ENCODE peak calls at places on chromosomes 3 and 15, in eight cellular contexts. One of them, this sample, is unnamed.

GRCh38 chr15:85564686-85565085 is 184.3 kb downstream of the AKAP13 start:
- DNase-seq in GM12865: no peak
- DNase-seq in stimulated activated CD8-positive, alpha-beta memory T cell treated with anti-CD3 and anti-CD28 coated beads, Interleukin-15, amount 100 ng/mL, for 24 hours: no peak
- DNase-seq in iris pigment epithelial cell: peak
- DNase-seq in kidney glomerular epithelial cell: no peak
- DNase-seq in HS-27A: no peak
- DNase-seq in NCI-H1092: no peak
- DNase-seq in HuH-7.5: no peak
- DNase-seq in this sample: no peak

GRCh38 chr3:54320376-54320775 is 198.0 kb downstream of the CACNA2D3 start:
- DNase-seq in GM12865: no peak
- DNase-seq in stimulated activated CD8-positive, alpha-beta memory T cell treated with anti-CD3 and anti-CD28 coated beads, Interleukin-15, amount 100 ng/mL, for 24 hours: no peak
- DNase-seq in iris pigment epithelial cell: no peak
- DNase-seq in kidney glomerular epithelial cell: no peak
- DNase-seq in HS-27A: no peak
- DNase-seq in NCI-H1092: no peak
- DNase-seq in HuH-7.5: no peak
- DNase-seq in this sample: no peak

GRCh38 chr15:74396445-74397238 is 29.2 kb upstream of the CYP11A1 start:
- DNase-seq in GM12865: peak
- DNase-seq in stimulated activated CD8-positive, alpha-beta memory T cell treated with anti-CD3 and anti-CD28 coated beads, Interleukin-15, amount 100 ng/mL, for 24 hours: no peak
- DNase-seq in iris pigment epithelial cell: peak
- DNase-seq in kidney glomerular epithelial cell: peak
- DNase-seq in HS-27A: peak
- DNase-seq in NCI-H1092: no peak
- DNase-seq in HuH-7.5: peak
- DNase-seq in this sample: peak

GRCh38 chr15:88908123-88908522 is 5.1 kb downstream of the MFGE8 start:
- DNase-seq in GM12865: no peak
- DNase-seq in stimulated activated CD8-positive, alpha-beta memory T cell treated with anti-CD3 and anti-CD28 coated beads, Interleukin-15, amount 100 ng/mL, for 24 hours: no peak
- DNase-seq in iris pigment epithelial cell: no peak
- DNase-seq in kidney glomerular epithelial cell: no peak
- DNase-seq in HS-27A: no peak
- DNase-seq in NCI-H1092: no peak
- DNase-seq in HuH-7.5: no peak
- DNase-seq in this sample: no peak

GRCh38 chr15:60001642-60002527 is 2.2 kb upstream of the FOXB1 start:
- DNase-seq in GM12865: no peak
- DNase-seq in stimulated activated CD8-positive, alpha-beta memory T cell treated with anti-CD3 and anti-CD28 coated beads, Interleukin-15, amount 100 ng/mL, for 24 hours: no peak
- DNase-seq in iris pigment epithelial cell: no peak
- DNase-seq in kidney glomerular epithelial cell: no peak
- DNase-seq in HS-27A: no peak
- DNase-seq in NCI-H1092: no peak
- DNase-seq in HuH-7.5: no peak
- DNase-seq in this sample: no peak

GRCh38 chr15:74312445-74313007 is 54.9 kb downstream of the CYP11A1 start:
- DNase-seq in GM12865: no peak
- DNase-seq in stimulated activated CD8-positive, alpha-beta memory T cell treated with anti-CD3 and anti-CD28 coated beads, Interleukin-15, amount 100 ng/mL, for 24 hours: no peak
- DNase-seq in iris pigment epithelial cell: no peak
- DNase-seq in kidney glomerular epithelial cell: no peak
- DNase-seq in HS-27A: no peak
- DNase-seq in NCI-H1092: peak
- DNase-seq in HuH-7.5: no peak
- DNase-seq in this sample: no peak

GRCh38 chr3:111758642-111759041 is 100.4 kb upstream of the PHLDB2 start:
- DNase-seq in GM12865: no peak
- DNase-seq in stimulated activated CD8-positive, alpha-beta memory T cell treated with anti-CD3 and anti-CD28 coated beads, Interleukin-15, amount 100 ng/mL, for 24 hours: no peak
- DNase-seq in iris pigment epithelial cell: peak
- DNase-seq in kidney glomerular epithelial cell: no peak
- DNase-seq in HS-27A: no peak
- DNase-seq in NCI-H1092: no peak
- DNase-seq in HuH-7.5: no peak
- DNase-seq in this sample: peak

GRCh38 chr3:33030802-33031201 is 66.1 kb downstream of the GLB1 start:
- DNase-seq in GM12865: peak
- DNase-seq in stimulated activated CD8-positive, alpha-beta memory T cell treated with anti-CD3 and anti-CD28 coated beads, Interleukin-15, amount 100 ng/mL, for 24 hours: no peak
- DNase-seq in iris pigment epithelial cell: no peak
- DNase-seq in kidney glomerular epithelial cell: no peak
- DNase-seq in HS-27A: no peak
- DNase-seq in NCI-H1092: no peak
- DNase-seq in HuH-7.5: peak
- DNase-seq in this sample: no peak

GRCh38 chr3:107999215-107999775 is 91.5 kb downstream of the CD47 start:
- DNase-seq in GM12865: no peak
- DNase-seq in stimulated activated CD8-positive, alpha-beta memory T cell treated with anti-CD3 and anti-CD28 coated beads, Interleukin-15, amount 100 ng/mL, for 24 hours: no peak
- DNase-seq in iris pigment epithelial cell: peak
- DNase-seq in kidney glomerular epithelial cell: peak
- DNase-seq in HS-27A: no peak
- DNase-seq in NCI-H1092: no peak
- DNase-seq in HuH-7.5: no peak
- DNase-seq in this sample: peak

GRCh38 chr3:81492048-81492447 is 269.4 kb downstream of the GBE1 start:
- DNase-seq in GM12865: no peak
- DNase-seq in stimulated activated CD8-positive, alpha-beta memory T cell treated with anti-CD3 and anti-CD28 coated beads, Interleukin-15, amount 100 ng/mL, for 24 hours: no peak
- DNase-seq in iris pigment epithelial cell: peak
- DNase-seq in kidney glomerular epithelial cell: no peak
- DNase-seq in HS-27A: no peak
- DNase-seq in NCI-H1092: no peak
- DNase-seq in HuH-7.5: no peak
- DNase-seq in this sample: no peak

GRCh38 chr3:55817177-55817576 is 330.1 kb upstream of the WNT5A start:
- DNase-seq in GM12865: no peak
- DNase-seq in stimulated activated CD8-positive, alpha-beta memory T cell treated with anti-CD3 and anti-CD28 coated beads, Interleukin-15, amount 100 ng/mL, for 24 hours: no peak
- DNase-seq in iris pigment epithelial cell: no peak
- DNase-seq in kidney glomerular epithelial cell: no peak
- DNase-seq in HS-27A: no peak
- DNase-seq in NCI-H1092: no peak
- DNase-seq in HuH-7.5: no peak
- DNase-seq in this sample: no peak

GRCh38 chr3:151686257-151686656 is 47.5 kb upstream of the AADACL2 start:
- DNase-seq in GM12865: no peak
- DNase-seq in stimulated activated CD8-positive, alpha-beta memory T cell treated with anti-CD3 and anti-CD28 coated beads, Interleukin-15, amount 100 ng/mL, for 24 hours: no peak
- DNase-seq in iris pigment epithelial cell: no peak
- DNase-seq in kidney glomerular epithelial cell: peak
- DNase-seq in HS-27A: no peak
- DNase-seq in NCI-H1092: no peak
- DNase-seq in HuH-7.5: no peak
- DNase-seq in this sample: peak

GRCh38 chr3:193040836-193041672 is 123.4 kb upstream of the MB21D2 start:
- DNase-seq in GM12865: peak
- DNase-seq in stimulated activated CD8-positive, alpha-beta memory T cell treated with anti-CD3 and anti-CD28 coated beads, Interleukin-15, amount 100 ng/mL, for 24 hours: no peak
- DNase-seq in iris pigment epithelial cell: peak
- DNase-seq in kidney glomerular epithelial cell: peak
- DNase-seq in HS-27A: peak
- DNase-seq in NCI-H1092: peak
- DNase-seq in HuH-7.5: peak
- DNase-seq in this sample: peak

GRCh38 chr3:130800829-130801228 is 54.2 kb upstream of the PIK3R4 start:
- DNase-seq in GM12865: no peak
- DNase-seq in stimulated activated CD8-positive, alpha-beta memory T cell treated with anti-CD3 and anti-CD28 coated beads, Interleukin-15, amount 100 ng/mL, for 24 hours: no peak
- DNase-seq in iris pigment epithelial cell: no peak
- DNase-seq in kidney glomerular epithelial cell: no peak
- DNase-seq in HS-27A: no peak
- DNase-seq in NCI-H1092: no peak
- DNase-seq in HuH-7.5: no peak
- DNase-seq in this sample: peak

GRCh38 chr3:69020424-69020823 is 6.9 kb upstream of the EOGT start:
- DNase-seq in GM12865: no peak
- DNase-seq in stimulated activated CD8-positive, alpha-beta memory T cell treated with anti-CD3 and anti-CD28 coated beads, Interleukin-15, amount 100 ng/mL, for 24 hours: no peak
- DNase-seq in iris pigment epithelial cell: no peak
- DNase-seq in kidney glomerular epithelial cell: peak
- DNase-seq in HS-27A: no peak
- DNase-seq in NCI-H1092: no peak
- DNase-seq in HuH-7.5: no peak
- DNase-seq in this sample: peak

This sample was measured in bronchial epithelial cell.